ENCODE peak calls at places on chromosomes 16 and 17, in four cellular contexts. D is IMR-90, X is fibroblast of lung, P is mesenchymal stem cell. C is an unnamed sample.

GRCh38 chr16:10589106-10589505 is 8.7 kb upstream of the EMP2 start:
- DNase-seq in D (no peak), X (peak; percentile 22), P (no peak), C (peak; percentile 25)

GRCh38 chr16:1771072-1771863 is at the start of gene NME3:
- DNase-seq in D (peak; percentile 56), X (peak; percentile 69), P (peak; percentile 75), C (peak; percentile 58)

GRCh38 chr17:45341389-45342158 is 24.8 kb upstream of the MAP3K14 start:
- DNase-seq in D (peak; percentile 85), X (peak; percentile 90), P (peak; percentile 80), C (peak; percentile 36)

GRCh38 chr16:24609740-24610420 is 70.5 kb downstream of the RBBP6 start:
- DNase-seq in D (peak; percentile 31), X (peak; percentile 66), P (peak; percentile 73), C (no peak)

GRCh38 chr16:53056528-53056881 is 1.7 kb downstream of the CHD9 start:
- DNase-seq in D (peak; percentile 66), X (peak; percentile 87), P (peak; percentile 67), C (peak; percentile 52)

GRCh38 chr17:59558953-59559352 is 6.5 kb upstream of the DHX40 start:
- DNase-seq in D (peak; percentile 7), X (peak; percentile 3), P (peak; percentile 13), C (peak; percentile 33)

GRCh38 chr16:66212426-66212825 is 154.1 kb upstream of the CDH5 start:
- DNase-seq in D (no peak), X (no peak), P (no peak), C (no peak)

GRCh38 chr16:87321336-87322107 is 4.3 kb upstream of the C16orf95 start:
- DNase-seq in D (no peak), X (no peak), P (no peak), C (no peak)

GRCh38 chr17:31699281-31699680 is 159.8 kb downstream of the COPRS start:
- DNase-seq in D (peak; percentile 37), X (peak; percentile 46), P (no peak), C (peak; percentile 8)

GRCh38 chr17:7293131-7293557 is 1.3 kb downstream of the YBX2 start:
- DNase-seq in D (no peak), X (no peak), P (no peak), C (no peak)

GRCh38 chr17:40518401-40519088 is 17.1 kb upstream of the TNS4 start:
- DNase-seq in D (no peak), X (peak; percentile 70), P (no peak), C (peak; percentile 89)

GRCh38 chr16:3640632-3641501 is 13.6 kb upstream of the DNASE1 start:
- DNase-seq in D (no peak), X (no peak), P (no peak), C (no peak)

GRCh38 chr16:64475627-64476351 is 646.1 kb downstream of the CDH11 start:
- DNase-seq in D (peak; percentile 4), X (peak; percentile 97), P (peak; percentile 39), C (no peak)

GRCh38 chr17:13597723-13598347 is 3.9 kb downstream of the HS3ST3A1 start:
- DNase-seq in D (peak; percentile 64), X (peak; percentile 69), P (peak; percentile 65), C (peak; percentile 78)

GRCh38 chr17:31310260-31310659 is 3.6 kb downstream of the EVI2B start:
- DNase-seq in D (no peak), X (no peak), P (no peak), C (no peak)

GRCh38 chr16:86476956-86477530 is 33.3 kb upstream of the FOXF1 start:
- DNase-seq in D (no peak), X (no peak), P (no peak), C (no peak)

GRCh38 chr17:28384281-28385036 is 13.0 kb downstream of the SARM1 start:
- DNase-seq in D (no peak), X (no peak), P (peak; percentile 28), C (peak; percentile 66)

GRCh38 chr16:81486555-81487061 is 42.0 kb downstream of the CMIP start:
- DNase-seq in D (peak; percentile 28), X (peak; percentile 80), P (no peak), C (no peak)

GRCh38 chr16:1787322-1788094 is 4.7 kb downstream of the NUBP2 start:
- DNase-seq in D (no peak), X (no peak), P (no peak), C (no peak)

GRCh38 chr16:21301168-21301894 is 23.2 kb upstream of the CRYM start:
- DNase-seq in D (peak; percentile 61), X (peak; percentile 65), P (peak; percentile 67), C (peak; percentile 76)

GRCh38 chr16:50207652-50208051 is 54.5 kb downstream of the TENT4B start:
- DNase-seq in D (peak; percentile 72), X (peak; percentile 79), P (peak; percentile 32), C (peak; percentile 22)

GRCh38 chr17:35050170-35050569 is 13.3 kb downstream of the RFFL start:
- DNase-seq in D (no peak), X (no peak), P (no peak), C (no peak)

GRCh38 chr16:70520612-70521297 is 2.6 kb downstream of the COG4 start:
- DNase-seq in D (peak; percentile 74), X (peak; percentile 61), P (peak; percentile 68), C (peak; percentile 64)

GRCh38 chr16:17379121-17379571 is 91.6 kb downstream of the XYLT1 start:
- DNase-seq in D (peak; percentile 70), X (peak; percentile 87), P (no peak), C (no peak)

GRCh38 chr16:89413811-89414585 is 76.4 kb downstream of the ANKRD11 start:
- DNase-seq in D (no peak), X (no peak), P (no peak), C (no peak)

GRCh38 chr16:13543850-13544249 is 376.1 kb upstream of the ERCC4 start:
- DNase-seq in D (no peak), X (no peak), P (no peak), C (no peak)

GRCh38 chr17:43714338-43715149 is 44.0 kb downstream of the SOST start:
- DNase-seq in D (peak; percentile 53), X (peak; percentile 77), P (peak; percentile 54), C (peak; percentile 60)

GRCh38 chr17:35423761-35424160 is 8.5 kb downstream of the SLFN12 start:
- DNase-seq in D (peak; percentile 36), X (peak; percentile 42), P (peak; percentile 50), C (no peak)

GRCh38 chr17:51120357-51120738 is 320 bp downstream of the SPAG9 start:
- DNase-seq in D (peak; percentile 14), X (peak; percentile 42), P (no peak), C (no peak)

GRCh38 chr17:28717578-28718316 is at the start of gene RAB34:
- DNase-seq in D (peak; percentile 89), X (peak; percentile 91), P (peak; percentile 94), C (peak; percentile 80)

GRCh38 chr16:71344315-71344905 is 14.1 kb upstream of the CALB2 start:
- DNase-seq in D (no peak), X (no peak), P (no peak), C (no peak)

GRCh38 chr17:16447676-16448075 is 32.3 kb downstream of the TRPV2 start:
- DNase-seq in D (no peak), X (no peak), P (no peak), C (no peak)

GRCh38 chr17:81948635-81949378 is 1.8 kb upstream of the MYADML2 start:
- DNase-seq in D (no peak), X (no peak), P (no peak), C (no peak)

GRCh38 chr17:66975614-66976378 is 11.3 kb downstream of the CACNG4 start:
- DNase-seq in D (no peak), X (no peak), P (no peak), C (peak; percentile 76)

GRCh38 chr16:593406-593805 is 3.5 kb downstream of the RAB40C start:
- DNase-seq in D (no peak), X (no peak), P (no peak), C (peak; percentile 77)
- H3K27ac ChIP-seq in D (no peak overlapping the region), X (no peak overlapping the region), P (no peak overlapping the region), C (peak overlapping the region; percentile 28)

DNA sequence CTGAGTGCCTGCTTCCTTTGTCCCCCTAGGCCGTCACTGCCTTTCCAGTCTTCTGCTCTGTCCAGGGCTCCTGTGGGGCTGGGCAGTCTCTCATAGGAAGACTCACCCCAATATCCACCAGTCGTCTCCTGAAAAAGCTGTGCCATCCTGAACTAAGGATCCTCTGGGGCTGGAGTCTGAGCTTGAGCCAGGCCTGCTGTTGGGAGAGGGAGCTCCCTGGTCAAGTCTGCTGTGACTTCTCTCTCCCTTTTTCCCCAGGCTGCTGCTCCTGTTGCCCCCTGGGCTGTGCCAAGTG is 973 bp downstream of the MT1H start:
- DNase-seq in D (no peak), X (no peak), P (no peak), C (no peak)
- H3K27me3 ChIP-seq in D (peaks cover 53% of the 10 kb centered on the region), X (peaks cover 25% of the 10 kb centered on the region), P (peaks cover 54% of the 10 kb centered on the region), C (no peaks in the 10 kb centered on the region)

DNA sequence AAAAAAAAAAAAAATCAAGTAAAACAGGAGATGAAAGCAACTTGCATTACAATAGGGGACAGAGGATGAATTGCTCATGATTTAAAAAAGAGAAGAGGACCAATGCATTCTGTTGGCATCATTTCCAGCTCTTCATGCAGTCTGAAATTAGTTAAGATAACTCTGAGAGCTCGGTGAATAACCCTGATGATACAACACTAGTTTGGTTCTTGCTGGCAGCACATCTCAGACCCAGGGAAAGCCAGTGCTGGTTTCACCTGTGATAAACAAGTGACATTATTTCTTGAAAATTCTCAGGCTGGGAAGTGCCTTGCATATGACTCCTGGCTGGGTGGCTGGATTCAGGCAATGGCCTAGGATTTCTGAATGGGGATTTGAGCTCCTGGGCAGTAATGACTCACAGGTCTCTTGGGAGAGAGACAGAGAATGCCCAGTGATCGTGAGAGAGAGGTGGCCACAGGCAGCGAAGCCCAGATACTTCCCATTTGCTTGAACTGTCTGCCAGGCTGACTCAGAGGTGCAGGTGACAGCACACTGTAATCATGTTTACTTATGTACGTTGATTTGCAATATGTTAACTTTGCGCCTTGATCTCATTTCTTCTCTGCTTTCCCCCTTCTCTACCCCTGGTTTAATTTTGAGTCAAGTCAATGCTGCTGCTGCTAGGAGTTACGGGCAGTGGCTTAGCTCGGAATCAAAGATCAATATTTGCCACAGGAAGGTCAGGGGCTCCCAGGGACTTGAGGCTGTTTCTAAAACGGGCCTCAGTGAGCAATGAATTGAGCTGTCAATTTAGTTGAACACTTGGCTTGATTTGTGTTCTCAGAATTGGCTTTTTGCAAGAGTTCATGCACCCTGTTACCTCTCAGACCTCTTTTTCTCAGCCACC is 27.1 kb downstream of the ARSG start:
- DNase-seq in D (peak; percentile 65), X (peak; percentile 72), P (peak; percentile 94), C (peak; percentile 96)
- H3K9ac ChIP-seq in D (no peak overlapping the region), X (no peak overlapping the region), P (no peak overlapping the region), C (peak overlapping the region; percentile 57)

GRCh38 chr16:56066617-56067016 is 124.7 kb upstream of the GNAO1 start:
- DNase-seq in D (no peak), X (no peak), P (no peak), C (no peak)
- H3K27ac ChIP-seq in D (no peak overlapping the region), X (no peak overlapping the region), P (no peak overlapping the region), C (no peak overlapping the region)

C was measured in PC-3.